ENCODE peak calls at places on chromosome 21, in seven cellular contexts. Y is AG04450; M is lower lobe of right lung; H is CD8-positive, alpha-beta T cell; Z is PC-9; X is breast epithelium; C is pancreas. W is an unnamed sample.

GRCh38 chr21:45322231-45322959 is 34.7 kb upstream of the POFUT2 start:
- DNase-seq in C (no peak), Z (no peak), X (no peak), H (no peak), M (no peak), Y (no peak), W (no peak)

GRCh38 chr21:42806489-42807140 is 72.7 kb downstream of the WDR4 start:
- DNase-seq in M (no peak), Z (no peak), C (no peak), H (no peak), Y (no peak), X (no peak), W (no peak)

GRCh38 chr21:44085491-44086321 is 21.5 kb upstream of the PWP2 start:
- DNase-seq in Z (no peak), C (no peak), Y (no peak), H (no peak), M (no peak), X (no peak), W (no peak)

GRCh38 chr21:42348762-42349161 is 2.0 kb downstream of the TFF2 start:
- DNase-seq in M (no peak), Z (no peak), Y (no peak), C (no peak), X (no peak), H (no peak), W (no peak)

GRCh38 chr21:16082038-16082816 is 352.4 kb downstream of the USP25 start:
- DNase-seq in H (no peak), C (no peak), Y (no peak), Z (no peak), M (no peak), X (no peak), W (no peak)

GRCh38 chr21:44058652-44058964 is 46.5 kb downstream of the TRAPPC10 start:
- DNase-seq in Y (no peak), Z (no peak), M (no peak), X (no peak), C (no peak), H (no peak), W (no peak)

GRCh38 chr21:38610573-38611251 is 112.4 kb upstream of the ERG start:
- DNase-seq in H (no peak), X (no peak), Y (no peak), M (no peak), Z (no peak), C (no peak), W (no peak)

GRCh38 chr21:42019101-42019605 is 9.0 kb upstream of the ZBTB21 start:
- DNase-seq in Y (no peak), M (no peak), C (no peak), H (no peak), X (no peak), Z (no peak), W (no peak)

GRCh38 chr21:14753466-14754258 is 207.5 kb upstream of the SAMSN1 start:
- DNase-seq in H (no peak), Z (no peak), M (no peak), X (no peak), C (peak), Y (no peak), W (no peak)

GRCh38 chr21:15839601-15840000 is 109.8 kb downstream of the USP25 start:
- DNase-seq in X (no peak), C (no peak), Z (no peak), M (no peak), Y (no peak), H (no peak), W (no peak)

GRCh38 chr21:16837319-16837718 is 675.5 kb upstream of the CXADR start:
- DNase-seq in C (no peak), X (no peak), M (no peak), Z (no peak), Y (no peak), H (no peak), W (no peak)

GRCh38 chr21:14977814-14978213 is 87.0 kb downstream of the NRIP1 start:
- DNase-seq in H (no peak), Z (no peak), Y (no peak), X (no peak), M (no peak), C (no peak), W (no peak)

GRCh38 chr21:44706026-44706705 is 5.2 kb downstream of the TSPEAR start:
- DNase-seq in M (no peak), C (no peak), H (no peak), Y (no peak), Z (no peak), X (no peak), W (no peak)

GRCh38 chr21:46145159-46145839 is 10.1 kb downstream of the FTCD start:
- DNase-seq in X (no peak), H (no peak), M (no peak), Y (no peak), C (no peak), Z (no peak), W (no peak)

GRCh38 chr21:27825035-27825434 is 858.1 kb upstream of the ADAMTS5 start:
- DNase-seq in X (no peak), C (no peak), M (no peak), H (no peak), Y (no peak), Z (no peak), W (no peak)

GRCh38 chr21:38986460-38987395 is 181.0 kb downstream of the ETS2 start:
- DNase-seq in X (no peak), Z (no peak), M (no peak), Y (no peak), H (no peak), C (no peak), W (no peak)

GRCh38 chr21:36148886-36149285 is 7.7 kb upstream of the DOP1B start:
- DNase-seq in Y (no peak), H (no peak), M (no peak), Z (no peak), X (no peak), C (no peak), W (no peak)

GRCh38 chr21:45306832-45307571 is 19.3 kb upstream of the POFUT2 start:
- DNase-seq in C (peak), Z (no peak), H (no peak), X (no peak), Y (peak), M (peak), W (no peak)

GRCh38 chr21:42833859-42834729 is 45.2 kb downstream of the WDR4 start:
- DNase-seq in H (no peak), Z (no peak), C (peak), M (no peak), X (peak), Y (no peak), W (no peak)

DNA sequence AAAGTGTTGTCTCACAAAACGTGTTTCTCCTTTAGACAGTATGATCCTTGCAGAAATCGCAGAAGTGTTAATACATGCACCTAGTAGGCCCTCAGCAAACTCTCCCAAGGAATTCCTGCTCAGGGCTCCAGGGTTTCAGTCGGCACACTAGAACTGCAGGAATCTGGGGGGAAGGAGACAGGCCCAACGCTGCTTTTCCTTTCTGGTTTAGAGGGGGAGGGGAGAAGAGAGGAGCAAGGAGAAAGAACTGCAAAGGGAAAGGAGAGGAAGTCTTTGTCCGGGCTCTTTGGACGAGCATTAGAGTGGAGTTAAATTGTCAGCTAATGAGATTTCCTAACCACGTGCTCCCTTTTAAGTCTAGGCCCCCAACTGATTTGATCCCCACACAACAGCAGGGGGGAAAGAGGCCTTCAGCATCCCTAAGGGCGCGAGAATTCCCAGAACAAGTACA is 103.7 kb upstream of the SOD1 start:
- DNase-seq in Y (no peak), X (no peak), C (no peak), M (no peak), H (no peak), Z (no peak), W (no peak)
- H3K4me3 ChIP-seq in Y (no peak), X (no peak), C (no peak), M (no peak), H (no peak), Z (no peak), W (no peak)

DNA sequence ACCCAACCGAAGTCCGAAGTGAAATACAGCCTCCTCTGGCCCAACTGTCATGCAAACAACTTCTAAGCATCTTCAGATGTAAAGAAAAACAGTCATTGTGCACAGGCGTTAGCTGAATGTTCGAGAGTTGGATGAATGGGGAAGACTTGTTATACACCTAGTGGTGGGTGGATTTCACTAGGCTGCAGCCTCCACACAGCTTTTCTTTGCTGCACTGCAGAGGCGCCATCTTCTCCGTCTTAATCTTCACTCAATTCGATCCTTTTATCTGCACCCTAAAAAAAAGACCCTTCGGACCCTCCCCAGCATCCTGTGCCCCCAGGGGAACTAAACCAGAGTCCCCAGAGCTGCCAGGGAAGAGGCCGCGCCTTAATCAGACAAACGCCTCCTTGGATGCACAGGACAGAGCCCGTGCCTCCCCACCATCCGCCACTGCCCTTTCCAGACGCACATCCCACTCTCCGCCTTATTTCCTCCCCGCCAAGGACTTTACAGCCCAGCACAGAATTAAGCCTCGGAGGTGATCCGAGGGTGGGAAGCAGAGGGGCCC is 1.4 kb downstream of the APP start:
- DNase-seq in H (no peak), Z (no peak), Y (no peak), X (peak), C (peak), M (no peak), W (no peak)
- TF ChIP-seq CTCF in H (peak), Z (no peak), Y (peak), X (peak), C (no peak), M (peak), W (peak)

GRCh38 chr21:33127154-33127893 is 57.4 kb downstream of the OLIG1 start:
- DNase-seq in C (peak), H (peak), Z (no peak), M (peak), Y (peak), X (no peak), W (peak)
- H3K4me3 ChIP-seq in C (no peak), H (peak), Z (no peak), M (peak), Y (peak), X (peak), W (peak)

DNA sequence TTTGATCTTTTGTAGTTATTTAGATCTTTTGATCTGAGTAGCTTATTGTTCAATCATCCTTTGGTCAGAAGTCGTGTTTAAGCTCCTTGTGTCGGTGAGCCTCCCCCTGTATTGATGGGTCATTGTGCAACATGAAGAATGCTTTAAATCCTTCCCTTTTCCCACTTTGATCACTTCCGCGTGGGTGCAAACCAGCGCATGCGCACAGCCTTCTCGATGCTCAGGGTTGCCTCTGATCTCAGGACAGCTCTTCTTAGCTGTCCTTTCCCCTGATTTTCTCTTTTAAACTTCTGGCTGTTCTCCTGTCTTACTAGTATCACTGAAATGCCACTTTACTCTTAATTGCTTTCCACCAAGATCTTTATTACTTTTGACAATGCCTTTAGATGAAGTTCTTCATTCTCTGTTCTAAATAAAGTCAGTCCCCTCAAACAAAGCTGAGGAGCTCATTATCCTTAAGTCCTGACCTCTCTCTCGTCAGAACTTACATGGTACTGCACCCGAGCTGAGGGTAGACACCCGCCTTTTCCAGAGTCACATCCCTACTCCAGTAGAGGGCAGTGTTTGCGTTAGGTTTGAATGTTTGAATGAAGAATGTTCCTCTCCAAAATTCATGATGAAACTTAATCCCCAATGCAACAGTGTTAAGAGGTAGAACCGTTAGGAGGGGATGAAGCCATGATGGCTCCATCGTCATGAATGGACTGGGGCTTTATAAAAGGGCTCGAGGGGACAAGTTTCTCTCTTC is 547.9 kb upstream of the TMPRSS15 start:
- DNase-seq in M (no peak), C (peak), X (no peak), Y (no peak), H (no peak), Z (no peak), W (peak)
- TF ChIP-seq CTCF in M (peak), C (no peak), X (peak), Y (no peak), H (no peak), Z (peak), W (peak)

GRCh38 chr21:29155118-29155932 is 24.9 kb downstream of the MAP3K7CL start:
- DNase-seq in Z (no peak), Y (no peak), H (no peak), X (peak), M (peak), C (no peak), W (no peak)
- H3K4me3 ChIP-seq in Z (no peak), Y (peak), H (no peak), X (peak), M (peak), C (no peak), W (no peak)

GRCh38 chr21:37166733-37167132 is 93.7 kb downstream of the TTC3 start:
- DNase-seq in Y (no peak), M (no peak), H (no peak), X (no peak), C (no peak), Z (no peak), W (no peak)
- TF ChIP-seq CTCF in Y (no peak), M (no peak), H (no peak), X (no peak), C (no peak), Z (peak), W (peak)

GRCh38 chr21:26191609-26192008 is 21.0 kb upstream of the APP start:
- DNase-seq in Z (no peak), H (no peak), Y (no peak), X (no peak), C (no peak), M (no peak), W (no peak)

GRCh38 chr21:26194811-26195251 is 24.3 kb upstream of the APP start:
- DNase-seq in X (no peak), H (no peak), Y (no peak), C (no peak), M (no peak), Z (no peak), W (no peak)

GRCh38 chr21:26199471-26199870 is 28.9 kb upstream of the APP start:
- DNase-seq in M (no peak), Y (peak), X (no peak), H (no peak), Z (no peak), C (no peak), W (no peak)

GRCh38 chr21:26188422-26188821 is 17.9 kb upstream of the APP start:
- DNase-seq in Y (no peak), Z (no peak), C (no peak), H (no peak), X (no peak), M (no peak), W (no peak)

GRCh38 chr21:26194326-26194725 is 23.8 kb upstream of the APP start:
- DNase-seq in X (no peak), Y (no peak), C (no peak), H (no peak), M (no peak), Z (no peak), W (no peak)
- H3K4me3 ChIP-seq in X (no peak), Y (no peak), C (no peak), H (no peak), M (no peak), Z (no peak), W (no peak)

W was measured in kidney epithelial cell.